ENCODE peak calls at places on chromosomes 7 and 10, in six cellular contexts. B is endothelial cell, Y is HFF-Myc, P is CD14-positive monocyte, W is vagina, C is foreskin fibroblast. F is an unnamed sample.

GRCh38 chr7:149237502-149237901 is 1.9 kb upstream of the ZNF212 start:
- DNase-seq in B (no peak), Y (no peak), P (no peak), W (no peak), C (no peak), F (no peak)

GRCh38 chr7:90180011-90180585 is 25.8 kb downstream of the STEAP1 start:
- DNase-seq in B (no peak), Y (no peak), P (no peak), W (no peak), C (peak), F (no peak)

GRCh38 chr10:47450442-47450841 is 33.5 kb downstream of the ANXA8 start:
- DNase-seq in B (no peak), Y (no peak), P (no peak), W (peak), C (no peak), F (no peak)

GRCh38 chr10:22705534-22705933 is 8.8 kb downstream of the PIP4K2A start:
- DNase-seq in B (no peak), Y (no peak), P (no peak), W (no peak), C (no peak), F (no peak)

GRCh38 chr7:26305869-26306665 is 14.4 kb downstream of the SNX10 start:
- DNase-seq in B (no peak), Y (no peak), P (no peak), W (no peak), C (no peak), F (no peak)

GRCh38 chr10:99958806-99959205 is 50.9 kb downstream of the DNMBP start:
- DNase-seq in B (no peak), Y (no peak), P (no peak), W (no peak), C (no peak), F (no peak)

GRCh38 chr10:64039208-64039607 is 518.0 kb downstream of the REEP3 start:
- DNase-seq in B (no peak), Y (no peak), P (no peak), W (no peak), C (no peak), F (no peak)

GRCh38 chr10:76397957-76398665 is 966.7 kb downstream of the LRMDA start:
- DNase-seq in B (no peak), Y (no peak), P (no peak), W (no peak), C (peak), F (no peak)

GRCh38 chr10:86802709-86803108 is 46.3 kb downstream of the BMPR1A start:
- DNase-seq in B (no peak), Y (no peak), P (no peak), W (no peak), C (no peak), F (no peak)

GRCh38 chr10:43120948-43121290 is 17.3 kb upstream of the CSGALNACT2 start:
- DNase-seq in B (no peak), Y (no peak), P (peak), W (no peak), C (no peak), F (no peak)

GRCh38 chr7:156251861-156252260 is 388.7 kb upstream of the RNF32 start:
- DNase-seq in B (no peak), Y (no peak), P (no peak), W (no peak), C (no peak), F (no peak)

GRCh38 chr7:132430863-132431822 is 145.1 kb downstream of the PLXNA4 start:
- DNase-seq in B (no peak), Y (peak), P (no peak), W (no peak), C (peak), F (peak)

GRCh38 chr10:121165276-121165675 is 314.1 kb downstream of the WDR11 start:
- DNase-seq in B (no peak), Y (no peak), P (no peak), W (no peak), C (no peak), F (no peak)

GRCh38 chr7:23544913-23545354 is 13.2 kb upstream of the TRA2A start:
- DNase-seq in B (peak), Y (peak), P (no peak), W (no peak), C (peak), F (peak)

GRCh38 chr10:73644767-73645166 is 3.5 kb upstream of the MYOZ1 start:
- DNase-seq in B (no peak), Y (no peak), P (no peak), W (no peak), C (no peak), F (no peak)

GRCh38 chr10:7519351-7519750 is 108.5 kb upstream of the SFMBT2 start:
- DNase-seq in B (no peak), Y (no peak), P (no peak), W (no peak), C (no peak), F (no peak)

GRCh38 chr7:23062452-23062851 is 43.1 kb upstream of the KLHL7 start:
- DNase-seq in B (no peak), Y (no peak), P (no peak), W (no peak), C (peak), F (no peak)

GRCh38 chr7:119010635-119011034 is 786.1 kb downstream of the ANKRD7 start:
- DNase-seq in B (no peak), Y (no peak), P (no peak), W (no peak), C (no peak), F (no peak)

GRCh38 chr7:94393251-94393758 is 1.4 kb upstream of the COL1A2 start:
- DNase-seq in B (no peak), Y (no peak), P (no peak), W (no peak), C (peak), F (no peak)

GRCh38 chr10:96442017-96442643 is 71.6 kb downstream of the TLL2 start:
- DNase-seq in B (no peak), Y (no peak), P (no peak), W (no peak), C (no peak), F (no peak)

GRCh38 chr10:88154596-88155250 is 291.3 kb downstream of the PTEN start:
- DNase-seq in B (no peak), Y (peak), P (no peak), W (no peak), C (peak), F (no peak)

GRCh38 chr7:47714669-47715607 is 133.0 kb upstream of the TNS3 start:
- DNase-seq in B (no peak), Y (no peak), P (no peak), W (no peak), C (no peak), F (no peak)

GRCh38 chr10:3631709-3632330 is 153.2 kb downstream of the KLF6 start:
- DNase-seq in B (no peak), Y (no peak), P (no peak), W (no peak), C (peak), F (no peak)

GRCh38 chr7:37247881-37248280 is 200.8 kb downstream of the ELMO1 start:
- DNase-seq in B (no peak), Y (no peak), P (no peak), W (no peak), C (peak), F (no peak)

GRCh38 chr7:66682350-66683093 is 53.8 kb downstream of the KCTD7 start:
- DNase-seq in B (peak), Y (no peak), P (peak), W (no peak), C (peak), F (peak)

GRCh38 chr10:77926566-77927342 is at the start of gene DLG5:
- DNase-seq in B (peak), Y (no peak), P (no peak), W (no peak), C (peak), F (peak)

GRCh38 chr10:97057836-97058235 is 127.9 kb downstream of the SLIT1 start:
- DNase-seq in B (no peak), Y (no peak), P (no peak), W (no peak), C (no peak), F (no peak)

GRCh38 chr10:112224933-112225529 is 41.5 kb upstream of the GPAM start:
- DNase-seq in B (no peak), Y (no peak), P (no peak), W (no peak), C (no peak), F (no peak)

GRCh38 chr7:12016439-12016838 is 184.4 kb upstream of the THSD7A start:
- DNase-seq in B (no peak), Y (no peak), P (no peak), W (no peak), C (no peak), F (no peak)

GRCh38 chr10:51085204-51085603 is 10.9 kb downstream of the PRKG1 start:
- DNase-seq in B (no peak), Y (no peak), P (no peak), W (no peak), C (no peak), F (no peak)

GRCh38 chr10:129678186-129678585 is 211.1 kb downstream of the MGMT start:
- DNase-seq in B (no peak), Y (no peak), P (no peak), W (no peak), C (no peak), F (no peak)

GRCh38 chr10:43963793-43964425 is 315.2 kb upstream of the ZNF32 start:
- DNase-seq in B (no peak), Y (no peak), P (no peak), W (peak), C (no peak), F (no peak)

GRCh38 chr7:4136501-4137110 is 545.5 kb upstream of the FOXK1 start:
- DNase-seq in B (no peak), Y (no peak), P (no peak), W (no peak), C (no peak), F (no peak)
- TF ChIP-seq CTCF in B (peak), Y (no peak), P (no peak), W (no peak), C (no peak), F (no peak)

GRCh38 chr10:93871805-93872204 is 22.0 kb upstream of the SLC35G1 start:
- DNase-seq in B (no peak), Y (no peak), P (no peak), W (no peak), C (no peak), F (no peak)
- TF ChIP-seq CTCF in B (no peak), Y (no peak), P (no peak), W (no peak), C (no peak), F (no peak)

GRCh38 chr7:74656421-74656910 is 1.1 kb upstream of the GTF2I start:
- DNase-seq in B (peak), Y (no peak), P (no peak), W (no peak), C (peak), F (peak)
- TF ChIP-seq CTCF in B (no peak), Y (no peak), P (no peak), W (no peak), C (no peak), F (no peak)

GRCh38 chr10:58896229-58896628 is 280.2 kb upstream of the PHYHIPL start:
- DNase-seq in B (no peak), Y (no peak), P (no peak), W (no peak), C (no peak), F (peak)

GRCh38 chr10:58898854-58899573 is 277.4 kb upstream of the PHYHIPL start:
- DNase-seq in B (no peak), Y (no peak), P (no peak), W (no peak), C (no peak), F (no peak)

GRCh38 chr10:58897708-58898107 is 278.7 kb upstream of the PHYHIPL start:
- DNase-seq in B (no peak), Y (no peak), P (no peak), W (no peak), C (peak), F (no peak)

GRCh38 chr10:58892039-58892665 is 284.3 kb upstream of the PHYHIPL start:
- DNase-seq in B (no peak), Y (no peak), P (no peak), W (no peak), C (peak), F (no peak)

DNA sequence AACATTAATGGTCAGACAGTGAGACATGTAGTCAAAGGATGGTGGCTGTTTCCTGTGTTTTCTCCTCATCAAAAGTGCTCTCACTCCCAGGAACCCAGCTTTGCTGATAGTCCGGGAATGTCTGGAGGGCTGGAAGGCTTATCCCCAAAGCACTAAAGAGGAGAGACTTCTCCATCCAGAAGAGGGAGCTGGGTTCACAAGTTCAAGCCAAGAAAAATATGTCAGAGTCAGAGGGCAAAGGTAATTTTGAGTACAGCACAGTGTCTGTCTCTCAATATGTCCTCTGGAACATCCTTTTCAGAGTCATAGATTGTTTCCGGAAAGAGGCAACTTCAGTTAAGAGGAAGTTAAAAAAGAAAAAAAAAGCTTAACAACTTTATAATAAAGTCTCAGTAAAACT is 281.5 kb upstream of the PHYHIPL start:
- DNase-seq in B (no peak), Y (no peak), P (no peak), W (no peak), C (peak), F (no peak)
- TF ChIP-seq CTCF in B (no peak), Y (no peak), P (no peak), W (no peak), C (no peak), F (no peak)

GRCh38 chr10:37314862-37315261 is 189.5 kb downstream of the ANKRD30A start:
- DNase-seq in B (no peak), Y (no peak), P (no peak), W (no peak), C (no peak), F (no peak)

DNA sequence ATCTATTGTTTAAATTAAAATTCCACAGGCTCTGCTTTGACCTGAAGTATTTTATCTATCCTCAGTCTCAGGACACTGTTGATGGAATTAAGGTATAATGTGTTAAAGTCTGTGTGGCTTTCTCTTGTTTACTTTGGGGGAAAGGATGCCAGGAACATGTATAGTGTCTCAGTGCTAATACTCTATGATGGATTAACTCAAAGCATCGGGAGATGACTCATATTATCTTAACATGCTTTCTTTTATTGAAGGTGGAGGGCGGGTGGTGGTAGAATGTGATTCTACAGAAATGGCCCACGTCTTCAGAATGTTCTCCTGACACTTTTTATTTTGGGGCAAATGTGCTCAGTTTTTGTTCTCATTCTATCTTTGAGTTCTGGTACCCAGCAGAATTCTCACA is 189.0 kb downstream of the ANKRD30A start:
- DNase-seq in B (no peak), Y (no peak), P (no peak), W (no peak), C (no peak), F (no peak)
- TF ChIP-seq CTCF in B (no peak), Y (no peak), P (no peak), W (no peak), C (no peak), F (no peak)

GRCh38 chr10:25522294-25522693 is 347.5 kb downstream of the GPR158 start:
- DNase-seq in B (no peak), Y (no peak), P (no peak), W (no peak), C (peak), F (no peak)

DNA sequence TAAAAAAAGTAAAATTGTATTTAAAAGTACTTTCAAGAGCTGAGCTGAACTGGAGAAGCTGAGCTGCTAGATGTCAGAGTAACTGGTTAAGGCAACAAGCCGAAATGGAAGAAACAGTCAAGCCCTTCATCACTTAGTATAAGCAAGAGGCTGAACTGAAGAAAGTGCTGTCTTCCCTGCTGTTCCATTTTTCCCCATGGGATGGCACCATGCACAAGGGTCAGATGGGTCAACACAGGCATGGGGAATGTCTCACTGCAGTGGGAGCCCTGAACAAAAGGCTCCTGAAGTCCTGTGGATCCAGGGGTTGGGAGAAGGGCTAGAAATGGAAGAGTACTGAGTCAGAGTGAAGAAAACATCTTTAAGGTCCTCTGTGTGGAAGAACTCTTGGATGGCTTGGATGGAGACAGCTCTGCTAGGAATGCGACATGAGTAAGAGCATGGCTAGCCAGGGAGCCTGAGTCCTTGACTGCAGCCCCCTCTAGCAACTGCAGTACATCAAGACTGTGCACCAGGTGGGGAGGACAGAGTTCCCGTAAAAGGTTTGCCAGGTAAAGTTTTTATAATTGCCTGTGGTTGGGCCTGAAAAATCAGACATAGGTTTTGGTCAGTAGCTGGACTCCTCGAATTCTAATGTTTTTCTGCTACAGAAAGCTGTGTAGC is 348.3 kb downstream of the GPR158 start:
- DNase-seq in B (peak), Y (no peak), P (no peak), W (no peak), C (no peak), F (peak)
- TF ChIP-seq CTCF in B (peak), Y (no peak), P (no peak), W (no peak), C (no peak), F (no peak)

F was measured in Calu3.